ENCODE peak calls at places on chromosome 13, in seven cellular contexts. M, F, J, A, S, T and O are unnamed samples.

GRCh38 chr13:101202590-101202989 is 213.7 kb downstream of the NALCN start:
- DNase-seq in M (no peak), F (no peak), J (no peak), A (no peak), S (no peak), T (no peak), O (no peak)

GRCh38 chr13:50375792-50376191 is 360.5 kb downstream of the KCNRG start:
- DNase-seq in M (no peak), F (no peak), J (no peak), A (no peak), S (no peak), T (no peak), O (no peak)

GRCh38 chr13:51541037-51541436 is 43.2 kb upstream of the WDFY2 start:
- DNase-seq in M (no peak), F (no peak), J (no peak), A (no peak), S (no peak), T (no peak), O (no peak)

GRCh38 chr13:72820898-72821279 is 39.0 kb downstream of the PIBF1 start:
- DNase-seq in M (no peak), F (no peak), J (no peak), A (no peak), S (no peak), T (no peak), O (no peak)

GRCh38 chr13:67298297-67298696 is 68.2 kb upstream of the PCDH9 start:
- DNase-seq in M (no peak), F (no peak), J (no peak), A (no peak), S (no peak), T (no peak), O (no peak)

GRCh38 chr13:30119476-30119875 is 187.9 kb downstream of the KATNAL1 start:
- DNase-seq in M (no peak), F (no peak), J (no peak), A (no peak), S (no peak), T (no peak), O (no peak)

GRCh38 chr13:51935326-51936171 is 73.8 kb downstream of the CCDC70 start:
- DNase-seq in M (no peak), F (no peak), J (no peak), A (peak), S (no peak), T (no peak), O (no peak)

GRCh38 chr13:33639640-33640080 is 178.3 kb upstream of the RFC3 start:
- DNase-seq in M (no peak), F (no peak), J (no peak), A (no peak), S (peak), T (no peak), O (no peak)

GRCh38 chr13:23871616-23872220 is 17.5 kb downstream of the MIPEP start:
- DNase-seq in M (no peak), F (no peak), J (no peak), A (no peak), S (no peak), T (no peak), O (no peak)

GRCh38 chr13:85386424-85386823 is 412.8 kb downstream of the SLITRK6 start:
- DNase-seq in M (no peak), F (no peak), J (no peak), A (no peak), S (no peak), T (peak), O (no peak)

GRCh38 chr13:30645629-30646028 is 27.9 kb downstream of the USPL1 start:
- DNase-seq in M (no peak), F (no peak), J (no peak), A (no peak), S (no peak), T (no peak), O (no peak)

GRCh38 chr13:73767747-73768315 is 366.4 kb downstream of the KLF12 start:
- DNase-seq in M (peak), F (no peak), J (peak), A (no peak), S (peak), T (no peak), O (no peak)

GRCh38 chr13:101989798-101990350 is 412.0 kb downstream of the FGF14 start:
- DNase-seq in M (no peak), F (no peak), J (no peak), A (no peak), S (no peak), T (no peak), O (no peak)

GRCh38 chr13:101570410-101570809 is 117.9 kb downstream of the ITGBL1 start:
- DNase-seq in M (no peak), F (no peak), J (no peak), A (no peak), S (no peak), T (no peak), O (no peak)

GRCh38 chr13:89726690-89727435 is 1620.6 kb upstream of the MIR17HG start:
- DNase-seq in M (no peak), F (no peak), J (no peak), A (no peak), S (no peak), T (no peak), O (no peak)

GRCh38 chr13:28716511-28716910 is 2.3 kb downstream of the SLC46A3 start:
- DNase-seq in M (no peak), F (no peak), J (no peak), A (no peak), S (no peak), T (no peak), O (no peak)

GRCh38 chr13:97468331-97468730 is 34.4 kb downstream of the RAP2A start:
- DNase-seq in M (no peak), F (no peak), J (no peak), A (no peak), S (no peak), T (no peak), O (no peak)

GRCh38 chr13:72368031-72368430 is 359.4 kb downstream of the MZT1 start:
- DNase-seq in M (no peak), F (no peak), J (no peak), A (no peak), S (no peak), T (no peak), O (no peak)

GRCh38 chr13:41742917-41743552 is 217.9 kb downstream of the VWA8 start:
- DNase-seq in M (no peak), F (no peak), J (no peak), A (no peak), S (no peak), T (no peak), O (no peak)

GRCh38 chr13:105338773-105339172 is 1196.7 kb downstream of the EFNB2 start:
- DNase-seq in M (no peak), F (no peak), J (no peak), A (no peak), S (no peak), T (no peak), O (no peak)